ENCODE peak calls at places on chromosome X, in seven cellular contexts. E is esophagus squamous epithelium, K is transverse colon, W is tibial artery, U is HCT116, L is mesenchymal stem cell, R is aorta. X is an unnamed sample.

GRCh38 chrX:3527811-3528210 is 181.4 kb upstream of the MXRA5 start:
- DNase-seq in E (no peak), K (no peak), W (no peak), U (no peak), L (no peak), R (no peak), X (no peak)

GRCh38 chrX:86935988-86936387 is 581.6 kb upstream of the KLHL4 start:
- DNase-seq in E (no peak), K (no peak), W (no peak), U (no peak), L (no peak), R (no peak), X (no peak)

GRCh38 chrX:72314242-72314641 is 8.5 kb upstream of the CITED1 start:
- DNase-seq in E (no peak), K (no peak), W (no peak), U (no peak), L (no peak), R (no peak), X (no peak)

GRCh38 chrX:9708923-9709553 is 56.6 kb downstream of the GPR143 start:
- DNase-seq in E (peak; percentile 14), K (peak; percentile 75), W (peak; percentile 80), U (peak; percentile 15), L (peak; percentile 53), R (peak; percentile 89), X (peak; percentile 70)

GRCh38 chrX:152817082-152817744 is 13.3 kb downstream of the CETN2 start:
- DNase-seq in E (no peak), K (peak; percentile 26), W (no peak), U (no peak), L (peak; percentile 37), R (no peak), X (peak; percentile 36)

GRCh38 chrX:118541482-118541881 is 45.9 kb downstream of the DOCK11 start:
- DNase-seq in E (no peak), K (no peak), W (no peak), U (no peak), L (no peak), R (no peak), X (no peak)

GRCh38 chrX:152895724-152896420 is 2.0 kb upstream of the ZNF185 start:
- DNase-seq in E (no peak), K (peak; percentile 75), W (no peak), U (peak; percentile 35), L (no peak), R (no peak), X (no peak)

GRCh38 chrX:10050481-10050880 is 83.3 kb downstream of the CLDN34 start:
- DNase-seq in E (no peak), K (no peak), W (no peak), U (no peak), L (no peak), R (no peak), X (no peak)

GRCh38 chrX:149512225-149512885 is 7.2 kb upstream of the IDS start:
- DNase-seq in E (no peak), K (peak; percentile 63), W (no peak), U (no peak), L (peak; percentile 65), R (peak; percentile 65), X (peak; percentile 61)

GRCh38 chrX:69361286-69361926 is 142.7 kb upstream of the NALF2 start:
- DNase-seq in E (no peak), K (no peak), W (no peak), U (no peak), L (no peak), R (no peak), X (peak; percentile 70)

GRCh38 chrX:69387559-69388487 is 116.3 kb upstream of the NALF2 start:
- DNase-seq in E (no peak), K (peak; percentile 19), W (no peak), U (peak; percentile 31), L (peak; percentile 19), R (no peak), X (peak; percentile 60)

GRCh38 chrX:82676386-82676785 is 831.7 kb upstream of the POU3F4 start:
- DNase-seq in E (no peak), K (no peak), W (no peak), U (peak; percentile 15), L (no peak), R (no peak), X (no peak)

GRCh38 chrX:50067435-50068292 is 133.1 kb downstream of the AKAP4 start:
- DNase-seq in E (no peak), K (peak; percentile 46), W (no peak), U (no peak), L (peak; percentile 60), R (no peak), X (peak; percentile 72)

GRCh38 chrX:117996918-117997480 is 119.6 kb downstream of the KLHL13 start:
- DNase-seq in E (no peak), K (no peak), W (no peak), U (no peak), L (no peak), R (no peak), X (no peak)

GRCh38 chrX:39840141-39841126 is 257.3 kb downstream of the BCOR start:
- DNase-seq in E (no peak), K (no peak), W (peak; percentile 87), U (no peak), L (no peak), R (peak; percentile 63), X (no peak)

GRCh38 chrX:10101269-10101668 is 55.5 kb upstream of the CLCN4 start:
- DNase-seq in E (no peak), K (no peak), W (no peak), U (no peak), L (peak; percentile 62), R (no peak), X (no peak)

GRCh38 chrX:41512394-41512793 is 65.3 kb downstream of the NYX start:
- DNase-seq in E (no peak), K (no peak), W (no peak), U (no peak), L (no peak), R (no peak), X (no peak)

GRCh38 chrX:103531002-103531401 is 11.7 kb upstream of the RAB40A start:
- DNase-seq in E (no peak), K (no peak), W (no peak), U (no peak), L (no peak), R (no peak), X (peak; percentile 82)

GRCh38 chrX:106917830-106918500 is 2.2 kb upstream of the CLDN2 start:
- DNase-seq in E (no peak), K (no peak), W (no peak), U (peak; percentile 88), L (peak; percentile 20), R (no peak), X (no peak)

GRCh38 chrX:110795645-110796510 is at the start of gene CHRDL1:
- DNase-seq in E (no peak), K (peak; percentile 18), W (peak; percentile 70), U (no peak), L (peak; percentile 13), R (peak; percentile 50), X (peak; percentile 57)

GRCh38 chrX:139803224-139803623 is 95.3 kb upstream of the MCF2 start:
- DNase-seq in E (no peak), K (no peak), W (no peak), U (no peak), L (no peak), R (no peak), X (no peak)
- H3K4me1 ChIP-seq in E (no peaks in the 10 kb centered on the region), K (no peaks in the 10 kb centered on the region), W (no peaks in the 10 kb centered on the region), U (no peaks in the 10 kb centered on the region), L (no peaks in the 10 kb centered on the region), R (no peaks in the 10 kb centered on the region), X (no peaks in the 10 kb centered on the region)

GRCh38 chrX:154039577-154039976 is 19.9 kb upstream of the IRAK1 start:
- DNase-seq in E (no peak), K (no peak), W (no peak), U (no peak), L (no peak), R (no peak), X (no peak)
- H3K27ac ChIP-seq in E (peak overlapping the region; percentile 66), K (peak overlapping the region; percentile 55), W (peak overlapping the region; percentile 17), U (no peak overlapping the region), L (no peak overlapping the region), R (no peak overlapping the region), X (no peak overlapping the region)

GRCh38 chrX:11474576-11474975 is 181.4 kb downstream of the AMELX start:
- DNase-seq in E (no peak), K (no peak), W (no peak), U (no peak), L (no peak), R (no peak), X (no peak)
- H3K4me1 ChIP-seq in E (no peaks in the 10 kb centered on the region), K (no peaks in the 10 kb centered on the region), W (peaks cover 58% of the 10 kb centered on the region), U (no peaks in the 10 kb centered on the region), L (no peaks in the 10 kb centered on the region), R (peaks cover 4% of the 10 kb centered on the region), X (no peaks in the 10 kb centered on the region)

DNA sequence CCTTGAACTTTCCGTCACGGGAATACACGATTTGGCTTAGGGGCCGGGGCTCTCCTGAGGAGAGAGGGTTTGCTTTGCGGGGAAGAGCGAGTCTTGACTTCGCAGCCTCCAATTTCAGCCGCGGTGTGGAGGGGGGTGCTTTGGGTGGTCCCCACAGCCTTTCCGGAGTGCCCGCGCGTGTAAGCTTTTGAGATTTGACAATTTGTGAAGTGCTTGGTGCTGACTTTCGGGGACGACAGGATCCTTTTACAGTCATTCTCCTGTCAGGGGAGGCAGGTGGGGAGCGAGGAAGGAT is 361 bp downstream of the SCML1 start:
- DNase-seq in E (no peak), K (no peak), W (no peak), U (no peak), L (no peak), R (no peak), X (no peak)
- H3K27ac ChIP-seq in E (peak overlapping the region; percentile 92), K (peak overlapping the region; percentile 96), W (peak overlapping the region; percentile 92), U (peak overlapping the region; percentile 45), L (peak overlapping the region; percentile 61), R (peak overlapping the region; percentile 75), X (peak overlapping the region; percentile 27)

GRCh38 chrX:78934866-78935265 is 10.3 kb upstream of the P2RY10 start:
- DNase-seq in E (no peak), K (no peak), W (no peak), U (no peak), L (no peak), R (no peak), X (no peak)
- H3K4me1 ChIP-seq in E (no peaks in the 10 kb centered on the region), K (no peaks in the 10 kb centered on the region), W (no peaks in the 10 kb centered on the region), U (no peaks in the 10 kb centered on the region), L (no peaks in the 10 kb centered on the region), R (no peaks in the 10 kb centered on the region), X (no peaks in the 10 kb centered on the region)

GRCh38 chrX:133254666-133255065 is 36.5 kb upstream of the TFDP3 start:
- DNase-seq in E (no peak), K (no peak), W (no peak), U (no peak), L (peak; percentile 65), R (no peak), X (no peak)

DNA sequence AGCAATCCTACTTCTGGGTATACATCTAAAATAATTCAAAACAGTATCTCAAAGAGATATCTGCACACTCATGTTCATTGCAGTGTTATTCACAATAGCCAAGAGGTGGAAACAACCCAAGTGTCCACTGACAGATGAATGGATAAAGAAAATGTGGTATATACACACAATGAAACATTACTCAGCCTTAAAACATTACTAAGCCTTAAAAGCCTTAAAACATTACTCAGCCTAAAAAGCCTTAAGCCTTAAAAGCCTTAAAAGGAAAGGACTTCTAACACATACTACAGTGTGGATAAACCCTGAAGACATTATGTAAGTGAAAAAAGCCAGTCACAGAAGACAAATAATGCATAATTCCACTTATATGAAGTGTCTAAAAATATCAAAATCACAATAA is 40.3 kb upstream of the TFDP3 start:
- DNase-seq in E (no peak), K (no peak), W (no peak), U (no peak), L (peak; percentile 50), R (no peak), X (no peak)
- H3K27ac ChIP-seq in E (no peak overlapping the region), K (no peak overlapping the region), W (no peak overlapping the region), U (no peak overlapping the region), L (no peak overlapping the region), R (no peak overlapping the region), X (no peak overlapping the region)